ENCODE peak calls at places on chromosomes 6 and 20, in five cellular contexts. One of them, this sample, is unnamed.
A peak's percentile ranks its signal among the peaks of the same experiment; 100 is the strongest.

GRCh38 chr6:195861-196360 is 96.4 kb upstream of the DUSP22 start:
- DNase-seq in upper lobe of right lung: no peak
- DNase-seq in progenitor cell of endocrine pancreas: no peak
- DNase-seq in tibial artery: no peak
- DNase-seq in OCI-LY7: no peak
- DNase-seq in this sample: no peak

GRCh38 chr6:127481628-127482027 is 22.4 kb upstream of the KIAA0408 start:
- DNase-seq in progenitor cell of endocrine pancreas: no peak
- DNase-seq in OCI-LY7: no peak
- DNase-seq in upper lobe of right lung: no peak
- DNase-seq in tibial artery: no peak
- DNase-seq in this sample: no peak

GRCh38 chr6:41823178-41823577 is 35.7 kb downstream of the TOMM6 start:
- DNase-seq in OCI-LY7: no peak
- DNase-seq in progenitor cell of endocrine pancreas: no peak
- DNase-seq in tibial artery: no peak
- DNase-seq in upper lobe of right lung: no peak
- DNase-seq in this sample: no peak

GRCh38 chr6:135182993-135183531 is 2.0 kb downstream of the MYB start:
- DNase-seq in OCI-LY7: peak; percentile 89
- DNase-seq in tibial artery: no peak
- DNase-seq in progenitor cell of endocrine pancreas: peak; percentile 15
- DNase-seq in upper lobe of right lung: peak; percentile 74
- DNase-seq in this sample: no peak

GRCh38 chr20:58235010-58235409 is 6.6 kb upstream of the ANKRD60 start:
- DNase-seq in tibial artery: no peak
- DNase-seq in upper lobe of right lung: no peak
- DNase-seq in OCI-LY7: no peak
- DNase-seq in progenitor cell of endocrine pancreas: no peak
- DNase-seq in this sample: no peak

GRCh38 chr6:23174781-23175361 is 605.5 kb downstream of the HDGFL1 start:
- DNase-seq in tibial artery: no peak
- DNase-seq in progenitor cell of endocrine pancreas: no peak
- DNase-seq in OCI-LY7: no peak
- DNase-seq in upper lobe of right lung: no peak
- DNase-seq in this sample: no peak

GRCh38 chr6:73079611-73079955 is 145.7 kb downstream of the KHDC1L start:
- DNase-seq in upper lobe of right lung: no peak
- DNase-seq in progenitor cell of endocrine pancreas: no peak
- DNase-seq in OCI-LY7: no peak
- DNase-seq in tibial artery: no peak
- DNase-seq in this sample: no peak

GRCh38 chr20:45069261-45069660 is 31.7 kb downstream of the KCNS1 start:
- DNase-seq in tibial artery: no peak
- DNase-seq in OCI-LY7: no peak
- DNase-seq in upper lobe of right lung: no peak
- DNase-seq in progenitor cell of endocrine pancreas: no peak
- DNase-seq in this sample: no peak

GRCh38 chr20:42530855-42531674 is 658.6 kb downstream of the PTPRT start:
- DNase-seq in progenitor cell of endocrine pancreas: no peak
- DNase-seq in upper lobe of right lung: no peak
- DNase-seq in OCI-LY7: peak; percentile 40
- DNase-seq in tibial artery: no peak
- DNase-seq in this sample: no peak

GRCh38 chr6:41545174-41545702 is 943 bp upstream of the FOXP4 start:
- DNase-seq in OCI-LY7: peak; percentile 41
- DNase-seq in upper lobe of right lung: no peak
- DNase-seq in progenitor cell of endocrine pancreas: no peak
- DNase-seq in tibial artery: no peak
- DNase-seq in this sample: no peak

GRCh38 chr6:21608610-21609009 is 15.1 kb downstream of the SOX4 start:
- DNase-seq in tibial artery: no peak
- DNase-seq in progenitor cell of endocrine pancreas: no peak
- DNase-seq in OCI-LY7: no peak
- DNase-seq in upper lobe of right lung: no peak
- DNase-seq in this sample: no peak

GRCh38 chr6:128350416-128351254 is 169.8 kb downstream of the PTPRK start:
- DNase-seq in OCI-LY7: no peak
- DNase-seq in tibial artery: no peak
- DNase-seq in upper lobe of right lung: no peak
- DNase-seq in progenitor cell of endocrine pancreas: no peak
- DNase-seq in this sample: no peak

GRCh38 chr6:39657355-39657754 is 67.9 kb downstream of the KIF6 start:
- DNase-seq in upper lobe of right lung: no peak
- DNase-seq in OCI-LY7: no peak
- DNase-seq in progenitor cell of endocrine pancreas: no peak
- DNase-seq in tibial artery: no peak
- DNase-seq in this sample: no peak

GRCh38 chr6:3293271-3294155 is 34.8 kb downstream of the PSMG4 start:
- DNase-seq in progenitor cell of endocrine pancreas: no peak
- DNase-seq in tibial artery: peak; percentile 9
- DNase-seq in upper lobe of right lung: peak; percentile 51
- DNase-seq in OCI-LY7: no peak
- DNase-seq in this sample: no peak

GRCh38 chr20:59145926-59146800 is 17.5 kb upstream of the ZNF831 start:
- DNase-seq in tibial artery: peak; percentile 27
- DNase-seq in upper lobe of right lung: no peak
- DNase-seq in progenitor cell of endocrine pancreas: no peak
- DNase-seq in OCI-LY7: no peak
- DNase-seq in this sample: no peak

GRCh38 chr6:134057478-134057877 is 5.1 kb upstream of the SLC2A12 start:
- DNase-seq in upper lobe of right lung: no peak
- DNase-seq in tibial artery: no peak
- DNase-seq in progenitor cell of endocrine pancreas: no peak
- DNase-seq in OCI-LY7: no peak
- DNase-seq in this sample: no peak

GRCh38 chr6:121794630-121795029 is 359.2 kb downstream of the GJA1 start:
- DNase-seq in OCI-LY7: no peak
- DNase-seq in progenitor cell of endocrine pancreas: no peak
- DNase-seq in upper lobe of right lung: no peak
- DNase-seq in tibial artery: no peak
- DNase-seq in this sample: no peak

GRCh38 chr6:143734641-143735063 is 56.9 kb downstream of the PHACTR2 start:
- DNase-seq in tibial artery: no peak
- DNase-seq in upper lobe of right lung: no peak
- DNase-seq in progenitor cell of endocrine pancreas: no peak
- DNase-seq in OCI-LY7: no peak
- DNase-seq in this sample: no peak

GRCh38 chr6:52317841-52318581 is 33.5 kb upstream of the MCM3 start:
- DNase-seq in upper lobe of right lung: no peak
- DNase-seq in progenitor cell of endocrine pancreas: no peak
- DNase-seq in tibial artery: no peak
- DNase-seq in OCI-LY7: no peak
- DNase-seq in this sample: no peak

GRCh38 chr6:82365011-82365751 is 1.6 kb downstream of the TPBG start:
- DNase-seq in OCI-LY7: no peak
- DNase-seq in upper lobe of right lung: peak; percentile 71
- DNase-seq in tibial artery: peak; percentile 64
- DNase-seq in progenitor cell of endocrine pancreas: peak; percentile 35
- DNase-seq in this sample: no peak

GRCh38 chr6:41543087-41543486 is 3.1 kb upstream of the FOXP4 start:
- DNase-seq in OCI-LY7: no peak
- DNase-seq in progenitor cell of endocrine pancreas: no peak
- DNase-seq in upper lobe of right lung: no peak
- DNase-seq in tibial artery: no peak
- DNase-seq in this sample: no peak

GRCh38 chr20:11814276-11814675 is 103.4 kb upstream of the BTBD3 start:
- DNase-seq in upper lobe of right lung: no peak
- DNase-seq in OCI-LY7: no peak
- DNase-seq in tibial artery: no peak
- DNase-seq in progenitor cell of endocrine pancreas: no peak
- DNase-seq in this sample: no peak

GRCh38 chr6:109059591-109060021 is 35.0 kb downstream of the SESN1 start:
- DNase-seq in upper lobe of right lung: no peak
- DNase-seq in tibial artery: no peak
- DNase-seq in OCI-LY7: peak; percentile 26
- DNase-seq in progenitor cell of endocrine pancreas: no peak
- DNase-seq in this sample: no peak

GRCh38 chr6:116028233-116028632 is 32.5 kb downstream of the FRK start:
- DNase-seq in OCI-LY7: no peak
- DNase-seq in upper lobe of right lung: no peak
- DNase-seq in tibial artery: no peak
- DNase-seq in progenitor cell of endocrine pancreas: no peak
- DNase-seq in this sample: no peak

GRCh38 chr20:25082498-25082873 is 545 bp upstream of the VSX1 start:
- DNase-seq in OCI-LY7: no peak
- DNase-seq in upper lobe of right lung: no peak
- DNase-seq in progenitor cell of endocrine pancreas: no peak
- DNase-seq in tibial artery: no peak
- DNase-seq in this sample: no peak

GRCh38 chr20:25013478-25014380 is 21.2 kb upstream of the APMAP start:
- DNase-seq in progenitor cell of endocrine pancreas: no peak
- DNase-seq in tibial artery: peak; percentile 39
- DNase-seq in OCI-LY7: no peak
- DNase-seq in upper lobe of right lung: peak; percentile 53
- DNase-seq in this sample: peak; percentile 22

GRCh38 chr6:168238159-168238887 is 81.3 kb downstream of the DACT2 start:
- DNase-seq in progenitor cell of endocrine pancreas: no peak
- DNase-seq in OCI-LY7: no peak
- DNase-seq in upper lobe of right lung: no peak
- DNase-seq in tibial artery: no peak
- DNase-seq in this sample: no peak

GRCh38 chr6:134123666-134124208 is 71.3 kb upstream of the SLC2A12 start:
- DNase-seq in upper lobe of right lung: no peak
- DNase-seq in progenitor cell of endocrine pancreas: no peak
- DNase-seq in OCI-LY7: peak; percentile 57
- DNase-seq in tibial artery: no peak
- DNase-seq in this sample: no peak

GRCh38 chr6:39213195-39213920 is 15.9 kb downstream of the KCNK5 start:
- DNase-seq in upper lobe of right lung: no peak
- DNase-seq in OCI-LY7: no peak
- DNase-seq in tibial artery: no peak
- DNase-seq in progenitor cell of endocrine pancreas: no peak
- DNase-seq in this sample: no peak

GRCh38 chr20:49477200-49477599 is 5.3 kb downstream of the KCNB1 start:
- DNase-seq in upper lobe of right lung: no peak
- DNase-seq in OCI-LY7: no peak
- DNase-seq in progenitor cell of endocrine pancreas: no peak
- DNase-seq in tibial artery: no peak
- DNase-seq in this sample: no peak

GRCh38 chr6:123661105-123661891 is 24.5 kb upstream of the TRDN start:
- DNase-seq in OCI-LY7: no peak
- DNase-seq in progenitor cell of endocrine pancreas: no peak
- DNase-seq in upper lobe of right lung: no peak
- DNase-seq in tibial artery: no peak
- DNase-seq in this sample: no peak

GRCh38 chr6:32379554-32379953 is 7.9 kb upstream of the TSBP1 start:
- DNase-seq in progenitor cell of endocrine pancreas: no peak
- DNase-seq in tibial artery: no peak
- DNase-seq in OCI-LY7: no peak
- DNase-seq in upper lobe of right lung: no peak
- DNase-seq in this sample: no peak

GRCh38 chr6:93964296-93964695 is 544.9 kb upstream of the EPHA7 start:
- DNase-seq in tibial artery: no peak
- DNase-seq in upper lobe of right lung: no peak
- DNase-seq in OCI-LY7: no peak
- DNase-seq in progenitor cell of endocrine pancreas: no peak
- DNase-seq in this sample: no peak

DNA sequence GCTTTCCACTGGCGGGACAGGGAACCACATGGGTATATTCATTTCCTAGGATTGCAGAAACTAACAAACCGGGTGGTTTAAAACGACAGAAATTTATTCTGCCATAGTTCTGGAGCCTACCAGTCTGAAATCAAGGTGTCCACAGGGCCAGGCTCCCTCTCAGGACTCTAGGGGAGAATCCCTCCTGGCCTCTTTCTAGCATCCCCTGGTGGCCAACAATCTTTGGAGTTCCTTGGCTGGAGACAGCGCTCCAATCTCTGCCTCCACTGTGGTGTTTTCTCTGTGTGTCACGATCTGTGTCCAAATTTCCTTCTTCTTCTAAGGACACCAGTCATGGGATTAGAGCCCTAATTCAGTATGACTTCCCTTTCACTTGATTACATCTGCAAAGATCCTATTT is 95.0 kb downstream of the SCML4 start:
- DNase-seq in progenitor cell of endocrine pancreas: no peak
- DNase-seq in tibial artery: no peak
- DNase-seq in OCI-LY7: no peak
- DNase-seq in upper lobe of right lung: no peak
- DNase-seq in this sample: no peak
- TF ChIP-seq CTCF in progenitor cell of endocrine pancreas: no peak
- TF ChIP-seq CTCF in tibial artery: no peak
- TF ChIP-seq CTCF in OCI-LY7: peak; percentile 41
- TF ChIP-seq CTCF in upper lobe of right lung: no peak
- TF ChIP-seq CTCF in this sample: no peak

DNA sequence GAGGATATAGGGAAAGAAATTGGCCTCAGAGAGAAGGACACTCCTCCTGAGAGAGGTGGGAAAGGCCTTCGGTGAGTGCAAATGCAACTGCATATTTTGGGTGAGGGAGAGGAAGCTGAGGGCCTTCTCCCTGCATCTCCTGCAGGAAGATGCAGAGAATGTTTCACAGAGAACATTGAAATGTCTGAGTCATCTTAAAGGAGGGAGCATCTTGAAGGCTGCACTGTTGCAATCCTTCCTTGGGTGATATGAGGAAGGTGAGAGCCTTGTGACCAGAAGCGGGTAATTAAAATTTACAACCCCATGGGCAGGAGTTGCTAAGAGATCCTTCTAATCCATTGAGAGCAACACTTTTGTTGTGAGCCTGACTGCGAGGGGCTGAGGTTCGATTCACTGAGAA is 375.7 kb upstream of the MARCKS start:
- DNase-seq in OCI-LY7: no peak
- DNase-seq in progenitor cell of endocrine pancreas: no peak
- DNase-seq in upper lobe of right lung: no peak
- DNase-seq in tibial artery: no peak
- DNase-seq in this sample: peak; percentile 46
- TF ChIP-seq CTCF in OCI-LY7: no peak
- TF ChIP-seq CTCF in progenitor cell of endocrine pancreas: no peak
- TF ChIP-seq CTCF in upper lobe of right lung: no peak
- TF ChIP-seq CTCF in tibial artery: no peak
- TF ChIP-seq CTCF in this sample: no peak

GRCh38 chr6:30150151-30150550 is 10.9 kb downstream of the TRIM10 start:
- DNase-seq in upper lobe of right lung: no peak
- DNase-seq in progenitor cell of endocrine pancreas: no peak
- DNase-seq in tibial artery: no peak
- DNase-seq in OCI-LY7: no peak
- DNase-seq in this sample: no peak

GRCh38 chr6:30152019-30152673 is 8.9 kb downstream of the TRIM10 start:
- DNase-seq in tibial artery: no peak
- DNase-seq in progenitor cell of endocrine pancreas: no peak
- DNase-seq in upper lobe of right lung: no peak
- DNase-seq in OCI-LY7: no peak
- DNase-seq in this sample: no peak

GRCh38 chr6:30151580-30151979 is 9.4 kb downstream of the TRIM10 start:
- DNase-seq in tibial artery: no peak
- DNase-seq in upper lobe of right lung: no peak
- DNase-seq in OCI-LY7: no peak
- DNase-seq in progenitor cell of endocrine pancreas: no peak
- DNase-seq in this sample: no peak

GRCh38 chr6:30149234-30149633 is 11.8 kb downstream of the TRIM10 start:
- DNase-seq in upper lobe of right lung: no peak
- DNase-seq in progenitor cell of endocrine pancreas: no peak
- DNase-seq in tibial artery: no peak
- DNase-seq in OCI-LY7: peak; percentile 8
- DNase-seq in this sample: no peak

GRCh38 chr6:30150671-30151395 is 10.2 kb downstream of the TRIM10 start:
- DNase-seq in progenitor cell of endocrine pancreas: no peak
- DNase-seq in tibial artery: no peak
- DNase-seq in OCI-LY7: no peak
- DNase-seq in upper lobe of right lung: no peak
- DNase-seq in this sample: no peak
- TF ChIP-seq CTCF in progenitor cell of endocrine pancreas: no peak
- TF ChIP-seq CTCF in tibial artery: no peak
- TF ChIP-seq CTCF in OCI-LY7: no peak
- TF ChIP-seq CTCF in upper lobe of right lung: no peak
- TF ChIP-seq CTCF in this sample: no peak

GRCh38 chr6:10951675-10952282 is 64.9 kb downstream of the SYCP2L start:
- DNase-seq in progenitor cell of endocrine pancreas: no peak
- DNase-seq in tibial artery: no peak
- DNase-seq in upper lobe of right lung: no peak
- DNase-seq in OCI-LY7: peak; percentile 22
- DNase-seq in this sample: no peak
- TF ChIP-seq CTCF in progenitor cell of endocrine pancreas: peak; percentile 61
- TF ChIP-seq CTCF in tibial artery: peak; percentile 14
- TF ChIP-seq CTCF in upper lobe of right lung: peak; percentile 41
- TF ChIP-seq CTCF in OCI-LY7: peak; percentile 71
- TF ChIP-seq CTCF in this sample: no peak